ENCODE peak calls at places on chromosomes 16 and 17, in four cellular contexts. N, Q, O and L are unnamed samples.

GRCh38 chr17:81910840-81911276 is 341 bp downstream of the PCYT2 start:
- DNase-seq in N (no peak), O (no peak), Q (no peak), L (no peak)

GRCh38 chr16:29877266-29877961 is 14.4 kb upstream of the CDIPT start:
- DNase-seq in Q (no peak), N (peak), O (no peak), L (no peak)

GRCh38 chr16:61791465-61791864 is 244.8 kb downstream of the CDH8 start:
- DNase-seq in O (no peak), Q (no peak), N (no peak), L (no peak)

GRCh38 chr17:27293359-27293897 is 486 bp upstream of the WSB1 start:
- DNase-seq in O (peak), N (no peak), Q (no peak), L (no peak)

GRCh38 chr16:87145181-87146176 is 171.7 kb downstream of the C16orf95 start:
- DNase-seq in N (peak), Q (no peak), O (no peak), L (peak)

GRCh38 chr17:7045492-7046126 is 1.7 kb upstream of the SLC16A11 start:
- DNase-seq in O (peak), N (peak), Q (peak), L (peak)

GRCh38 chr16:31110106-31111034 is 2.2 kb downstream of the BCKDK start:
- DNase-seq in O (no peak), Q (no peak), N (no peak), L (no peak)

GRCh38 chr16:73152731-73153130 is 104.8 kb upstream of the ZFHX3 start:
- DNase-seq in Q (no peak), O (no peak), N (no peak), L (no peak)